ENCODE peak calls at places on chromosomes 11 and 22, in seven cellular contexts. D is iPS DF 6.9; X is CD8-positive, alpha-beta memory T cell; E is CD8-positive, alpha-beta T cell; P is transverse colon; B is naive thymus-derived CD4-positive, alpha-beta T cell; T is HCT116. U is an unnamed sample. For H3K9me3 and H3K4me1, the result is how much of the 10 kb centered on the place peaks cover.

GRCh38 chr11:129333873-129334272 is 41.8 kb upstream of the BARX2 start:
- DNase-seq in D (no peak), X (no peak), P (no peak), E (no peak), B (no peak), T (no peak), U (no peak)

GRCh38 chr11:100981196-100981824 is 148.3 kb downstream of the PGR start:
- DNase-seq in X (no peak), B (no peak), P (no peak), T (no peak), D (no peak), E (no peak), U (no peak)

GRCh38 chr11:34065505-34066203 is 14.1 kb downstream of the CAPRIN1 start:
- DNase-seq in D (no peak), T (no peak), B (no peak), P (no peak), X (no peak), E (no peak), U (peak)

GRCh38 chr11:107770546-107770945 is 58.7 kb upstream of the SLN start:
- DNase-seq in B (no peak), P (no peak), X (no peak), D (no peak), E (no peak), T (no peak), U (peak)

GRCh38 chr22:43287441-43287840 is 55.7 kb downstream of the SCUBE1 start:
- DNase-seq in X (no peak), E (no peak), T (no peak), D (no peak), P (no peak), B (no peak), U (no peak)

GRCh38 chr11:132681971-132682370 is 850.3 kb downstream of the OPCML start:
- DNase-seq in P (no peak), E (no peak), B (no peak), D (no peak), X (no peak), T (no peak), U (no peak)

GRCh38 chr22:48605856-48606255 is 1221.8 kb downstream of the BRD1 start:
- DNase-seq in D (no peak), P (no peak), B (no peak), X (no peak), T (no peak), E (no peak), U (no peak)

GRCh38 chr11:124737638-124738293 is 2.0 kb upstream of the NRGN start:
- DNase-seq in D (no peak), B (no peak), P (no peak), E (no peak), T (no peak), X (no peak), U (no peak)

GRCh38 chr11:64762277-64762915 is 2.6 kb upstream of the PYGM start:
- DNase-seq in T (no peak), P (no peak), X (no peak), B (no peak), D (no peak), E (no peak), U (no peak)

GRCh38 chr11:129279326-129280026 is 87.4 kb upstream of the ARHGAP32 start:
- DNase-seq in X (peak), D (peak), B (peak), E (peak), T (peak), P (peak), U (peak)

GRCh38 chr11:76209671-76209955 is 3.3 kb upstream of the WNT11 start:
- DNase-seq in E (no peak), X (no peak), P (no peak), B (peak), T (no peak), D (no peak), U (peak)

GRCh38 chr11:68206211-68206610 is 6.9 kb downstream of the KMT5B start:
- DNase-seq in X (no peak), T (peak), E (no peak), B (peak), P (no peak), D (no peak), U (peak)

GRCh38 chr22:42282252-42282942 is 11.9 kb upstream of the TCF20 start:
- DNase-seq in E (no peak), D (no peak), P (peak), B (no peak), X (no peak), T (no peak), U (no peak)

GRCh38 chr11:64842366-64842759 is 2.1 kb downstream of the CDC42BPG start:
- DNase-seq in X (no peak), D (no peak), E (no peak), T (no peak), P (no peak), B (no peak), U (no peak)

GRCh38 chr22:44404341-44405020 is 91.7 kb upstream of the SHISAL1 start:
- DNase-seq in T (no peak), D (no peak), P (no peak), B (no peak), E (no peak), X (no peak), U (no peak)

GRCh38 chr11:128814856-128815705 is 52.0 kb downstream of the KCNJ1 start:
- DNase-seq in X (no peak), P (peak), E (no peak), B (no peak), T (no peak), D (peak), U (peak)

GRCh38 chr22:20764053-20764720 is 9.7 kb upstream of the SERPIND1 start:
- DNase-seq in B (no peak), D (no peak), X (no peak), T (no peak), E (no peak), P (no peak), U (no peak)

GRCh38 chr22:39820266-39820665 is 73.3 kb downstream of the ENTHD1 start:
- DNase-seq in T (peak), E (no peak), B (no peak), D (no peak), X (no peak), P (no peak), U (peak)

GRCh38 chr11:16357776-16358175 is 1.4 kb upstream of the SOX6 start:
- DNase-seq in D (no peak), P (no peak), E (no peak), T (no peak), X (no peak), B (no peak), U (no peak)

GRCh38 chr11:34161812-34162506 is 56.5 kb downstream of the NAT10 start:
- DNase-seq in B (no peak), E (peak), T (no peak), D (no peak), P (no peak), X (no peak), U (no peak)

GRCh38 chr11:112655386-112655785 is 305.8 kb upstream of the NCAM1 start:
- DNase-seq in E (no peak), B (no peak), X (no peak), P (peak), D (no peak), T (no peak), U (no peak)

GRCh38 chr22:50162391-50162956 is 8.1 kb upstream of the PANX2 start:
- DNase-seq in D (no peak), B (no peak), X (no peak), P (no peak), E (no peak), T (no peak), U (no peak)

GRCh38 chr11:45852712-45853101 is 5.4 kb downstream of the CRY2 start:
- DNase-seq in D (no peak), T (no peak), X (no peak), E (no peak), B (no peak), P (no peak), U (no peak)

GRCh38 chr11:16911186-16911585 is 103.0 kb downstream of the PLEKHA7 start:
- DNase-seq in B (no peak), T (no peak), X (no peak), D (no peak), E (no peak), P (no peak), U (no peak)

GRCh38 chr22:43185860-43186261 is 1.1 kb downstream of the TTLL12 start:
- DNase-seq in B (no peak), X (no peak), E (no peak), T (peak), D (no peak), P (peak), U (peak)

GRCh38 chr22:50002791-50003190 is 9.8 kb downstream of the IL17REL start:
- DNase-seq in T (no peak), B (no peak), E (no peak), D (no peak), P (peak), X (no peak), U (no peak)

GRCh38 chr11:63951779-63952536 is 13.2 kb downstream of the NAA40 start:
- DNase-seq in E (peak), X (no peak), B (no peak), D (no peak), P (no peak), T (no peak), U (no peak)

GRCh38 chr11:518463-519202 is 11.6 kb upstream of the RNH1 start:
- DNase-seq in P (peak), E (peak), D (no peak), X (peak), T (peak), B (peak), U (peak)

GRCh38 chr22:44424131-44424711 is 73.8 kb downstream of the RTL6 start:
- DNase-seq in D (no peak), B (no peak), E (no peak), X (no peak), T (no peak), P (no peak), U (no peak)

GRCh38 chr22:20198527-20199319 is 47.9 kb upstream of the CCDC188 start:
- DNase-seq in E (no peak), P (no peak), B (no peak), X (no peak), T (no peak), D (no peak), U (no peak)

GRCh38 chr22:32175751-32176644 is 16.9 kb upstream of the C22orf42 start:
- DNase-seq in D (peak), X (no peak), P (no peak), B (no peak), E (no peak), T (no peak), U (no peak)

GRCh38 chr22:22810018-22810427 is 77.6 kb upstream of the IGLL5 start:
- DNase-seq in D (peak), T (peak), B (peak), X (peak), P (peak), E (peak), U (peak)

GRCh38 chr22:20128902-20129746 is 2.5 kb upstream of the ZDHHC8 start:
- DNase-seq in B (peak), E (peak), X (peak), P (peak), D (no peak), T (no peak), U (no peak)

GRCh38 chr11:19275496-19275895 is 34.8 kb upstream of the E2F8 start:
- DNase-seq in X (no peak), P (no peak), E (no peak), D (no peak), T (no peak), B (no peak), U (no peak)

GRCh38 chr11:109229682-109230081 is 192.3 kb upstream of the C11orf87 start:
- DNase-seq in B (no peak), E (no peak), P (no peak), T (no peak), X (no peak), D (no peak), U (no peak)

GRCh38 chr11:33410086-33410765 is 153.0 kb downstream of the HIPK3 start:
- DNase-seq in P (no peak), E (no peak), D (no peak), B (no peak), X (no peak), T (no peak), U (no peak)

DNA sequence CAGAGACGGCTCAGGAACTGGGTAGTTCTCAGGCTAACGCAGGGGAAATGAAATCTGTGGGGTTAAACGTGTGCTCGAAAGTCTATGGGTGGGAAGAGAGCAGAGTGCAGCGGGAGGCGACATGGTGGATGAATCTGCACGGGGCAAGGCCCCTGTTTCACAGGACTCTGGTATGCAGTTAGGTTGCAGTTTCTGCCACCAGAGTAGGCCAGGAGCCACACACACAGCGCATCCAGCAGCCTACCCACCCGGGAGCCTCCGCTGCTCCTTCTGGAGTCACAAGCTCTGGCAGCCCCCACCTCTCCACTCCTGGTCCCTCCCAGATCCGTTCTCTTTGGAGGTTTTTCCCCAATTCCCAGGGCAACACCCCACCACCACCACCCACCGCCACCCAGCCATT is 27.0 kb downstream of the SPATA19 start:
- DNase-seq in T (no peak), X (no peak), B (no peak), D (no peak), P (no peak), E (no peak), U (no peak)
- H3K9me3 ChIP-seq in T (under half), X (under half), B (under half), D (under half), P (under half), E (under half), U (under half)

GRCh38 chr11:6480299-6480914 is 724 bp downstream of the ARFIP2 start:
- DNase-seq in P (no peak), B (no peak), X (no peak), D (no peak), E (no peak), T (no peak), U (peak)
- H3K4me1 ChIP-seq in P (under half), B (under half), X (under half), D (under half), E (under half), T (under half), U (under half)

GRCh38 chr11:85665756-85666155 is 827 bp upstream of the CREBZF start:
- DNase-seq in E (no peak), D (no peak), T (no peak), P (no peak), B (no peak), X (no peak), U (no peak)
- H3K4me3 ChIP-seq in E (peak), D (no peak), T (no peak), P (no peak), B (no peak), X (no peak), U (no peak)

DNA sequence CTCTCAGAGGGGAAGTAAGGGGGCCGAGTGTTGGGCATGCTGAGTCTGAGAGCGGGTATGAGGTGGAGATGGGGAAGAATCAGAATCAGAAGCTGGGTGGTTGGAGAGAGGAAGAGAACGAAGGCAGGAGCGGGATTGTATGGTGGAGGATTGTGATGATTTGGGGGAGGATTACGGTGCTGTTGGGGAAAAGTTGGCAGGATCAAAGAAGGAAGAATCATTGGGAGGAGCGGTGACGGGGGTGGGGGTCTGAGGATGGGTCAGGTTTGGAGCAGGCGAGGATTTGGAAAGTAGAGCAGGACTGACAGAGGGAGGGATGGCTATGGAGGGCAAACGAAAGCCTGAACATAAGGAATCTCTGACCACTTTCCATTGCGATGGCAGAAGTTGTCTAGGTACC is 22.1 kb downstream of the ZNF195 start:
- DNase-seq in E (no peak), T (no peak), P (no peak), D (no peak), X (no peak), B (no peak), U (no peak)
- H3K9me3 ChIP-seq in E (half or more), T (under half), P (half or more), D (under half), X (half or more), B (under half), U (half or more)

GRCh38 chr11:65857500-65858353 is at the start of gene CFL1:
- DNase-seq in P (peak), T (peak), E (peak), B (peak), D (no peak), X (peak), U (peak)
- H3K4me1 ChIP-seq in P (half or more), T (under half), E (half or more), B (under half), D (under half), X (half or more), U (under half)

DNA sequence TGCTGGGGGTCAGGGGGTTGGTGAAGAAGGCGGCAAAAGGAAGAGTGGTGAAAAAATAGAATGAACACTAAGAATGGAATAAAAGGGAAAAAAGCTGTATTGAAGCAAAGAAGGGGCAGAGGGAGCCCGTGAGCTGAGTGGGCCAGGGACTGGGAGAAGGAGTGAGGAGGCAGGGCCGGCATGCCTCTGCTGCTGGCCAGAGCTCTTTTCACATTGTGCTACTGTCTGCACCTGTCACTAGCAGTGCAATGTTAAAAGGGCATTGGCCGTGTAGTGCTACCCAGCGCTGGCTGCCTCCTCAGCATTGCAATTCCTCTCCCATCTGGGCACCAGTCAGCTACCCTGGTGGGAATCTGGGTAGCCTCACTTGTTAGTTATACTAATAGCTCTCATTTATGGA is 8.7 kb downstream of the YPEL4 start:
- DNase-seq in X (no peak), E (no peak), D (no peak), P (no peak), T (no peak), B (no peak), U (peak)
- H3K4me3 ChIP-seq in X (no peak), E (no peak), D (no peak), P (no peak), T (no peak), B (no peak), U (no peak)

DNA sequence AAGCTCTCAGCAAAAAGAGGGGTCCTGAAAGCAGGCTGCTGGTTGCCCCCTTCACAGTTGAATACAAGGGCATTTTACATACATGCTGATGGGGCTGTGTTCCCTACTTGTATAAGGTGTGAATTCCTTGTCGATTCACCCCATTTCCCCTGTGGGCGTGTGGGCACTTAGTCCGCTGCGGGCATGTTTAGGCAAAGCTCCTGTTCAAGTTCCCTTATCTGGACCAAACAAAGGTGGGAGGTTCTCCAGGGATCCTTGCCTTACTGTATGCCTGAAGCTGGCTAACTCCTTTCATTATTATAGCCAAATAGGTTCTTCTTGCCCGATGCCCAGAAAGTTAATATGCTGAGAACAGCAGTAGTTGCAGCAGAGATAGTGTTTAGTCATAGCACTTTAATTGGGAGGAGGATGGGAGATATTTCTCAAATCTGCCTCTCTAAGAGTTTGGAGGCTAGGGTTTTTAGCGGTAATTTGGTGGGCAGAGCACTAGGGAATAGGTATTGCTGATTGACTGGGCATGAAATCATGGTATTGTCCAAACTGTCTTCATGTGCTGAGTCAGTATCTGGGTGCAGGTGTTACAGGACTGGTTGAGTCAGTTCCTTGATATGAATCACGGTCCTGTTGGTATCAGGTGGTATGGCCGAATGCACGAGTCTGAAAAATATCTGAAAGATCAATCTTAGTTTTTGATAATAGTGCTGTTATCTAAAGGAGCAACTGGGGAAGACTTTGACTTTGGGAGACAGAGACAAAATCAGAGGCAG is 32.7 kb downstream of the METTL15 start:
- DNase-seq in X (no peak), T (peak), E (no peak), B (no peak), D (no peak), P (no peak), U (no peak)
- H3K9me3 ChIP-seq in X (under half), T (under half), E (under half), B (under half), D (under half), P (under half), U (under half)

U was measured in adipocyte.